ENCODE peak calls at places on chromosomes 6 and 20, in four cellular contexts. Q is IMR-90, R is H9, W is mesendoderm. Z is an unnamed sample.

GRCh38 chr20:17171750-17172149 is 55.1 kb upstream of the PCSK2 start:
- DNase-seq in R (no peak), Q (no peak), W (no peak), Z (no peak)

GRCh38 chr6:90227165-90227564 is 69.5 kb downstream of the BACH2 start:
- DNase-seq in R (no peak), Q (no peak), W (no peak), Z (no peak)

GRCh38 chr6:24935753-24936152 is at the start of gene RIPOR2:
- DNase-seq in W (peak), Q (no peak), R (peak), Z (no peak)

GRCh38 chr20:8568068-8568467 is 436.0 kb downstream of the PLCB1 start:
- DNase-seq in Q (peak), R (no peak), W (no peak), Z (no peak)

GRCh38 chr6:43798688-43799444 is 28.9 kb downstream of the VEGFA start:
- DNase-seq in W (peak), R (no peak), Q (peak), Z (peak)

GRCh38 chr6:105484238-105485161 is 81.6 kb upstream of the PREP start:
- DNase-seq in Q (peak), R (no peak), W (peak), Z (peak)

GRCh38 chr6:170439366-170440351 is 113.4 kb downstream of the PSMB1 start:
- DNase-seq in R (peak), Q (peak), W (no peak), Z (peak)

GRCh38 chr6:159693894-159694545 is 979 bp upstream of the SOD2 start:
- DNase-seq in W (peak), Q (peak), R (peak), Z (peak)

GRCh38 chr6:49506569-49507111 is 6.9 kb downstream of the GLYATL3 start:
- DNase-seq in Q (no peak), R (no peak), W (no peak), Z (no peak)

GRCh38 chr20:24672886-24673677 is 203.7 kb downstream of the SYNDIG1 start:
- DNase-seq in R (no peak), Q (peak), W (peak), Z (peak)

GRCh38 chr6:52815167-52816092 is 11.8 kb upstream of the GSTA1 start:
- DNase-seq in Q (peak), R (peak), W (peak), Z (peak)

GRCh38 chr6:117136702-117137101 is 128.7 kb upstream of the VGLL2 start:
- DNase-seq in Q (no peak), W (no peak), R (no peak), Z (no peak)

GRCh38 chr6:170227521-170227983 is 63.3 kb downstream of the DLL1 start:
- DNase-seq in W (no peak), R (no peak), Q (no peak), Z (no peak)

GRCh38 chr6:90537027-90537426 is 49.8 kb downstream of the MAP3K7 start:
- DNase-seq in W (no peak), R (no peak), Q (peak), Z (peak)

GRCh38 chr20:46994341-46994740 is 99.7 kb downstream of the EYA2 start:
- DNase-seq in R (no peak), W (no peak), Q (no peak), Z (no peak)

GRCh38 chr6:79234150-79235022 is at the start of gene HMGN3:
- DNase-seq in Q (peak), W (peak), R (peak), Z (peak)

GRCh38 chr6:905541-905940 is 212.6 kb upstream of the EXOC2 start:
- DNase-seq in Q (no peak), R (no peak), W (peak), Z (no peak)

GRCh38 chr20:44017905-44018683 is 103.4 kb downstream of the TOX2 start:
- DNase-seq in W (no peak), R (no peak), Q (peak), Z (peak)

GRCh38 chr6:166382500-166382932 is 224 bp downstream of the MPC1 start:
- DNase-seq in R (no peak), Q (no peak), W (no peak), Z (no peak)

GRCh38 chr20:52747736-52748135 is 224.4 kb upstream of the TSHZ2 start:
- DNase-seq in R (peak), W (peak), Q (no peak), Z (peak)

GRCh38 chr6:27605401-27606342 is 132.8 kb upstream of the ZNF184 start:
- DNase-seq in R (peak), Q (peak), W (peak), Z (peak)

GRCh38 chr20:17077030-17077429 is 149.8 kb upstream of the PCSK2 start:
- DNase-seq in W (no peak), Q (no peak), R (no peak), Z (no peak)

GRCh38 chr6:16441262-16441661 is 202.9 kb downstream of the GMPR start:
- DNase-seq in Q (no peak), R (no peak), W (no peak), Z (no peak)

GRCh38 chr6:34142599-34142998 is 3.3 kb downstream of the GRM4 start:
- DNase-seq in Q (no peak), W (peak), R (peak), Z (no peak)

GRCh38 chr6:114389111-114389510 is 46.3 kb upstream of the HS3ST5 start:
- DNase-seq in Q (no peak), R (no peak), W (no peak), Z (no peak)
- H3K18ac ChIP-seq in Q (no peak), R (no peak), W (no peak), Z (no peak)

GRCh38 chr20:15176929-15177328 is 839.5 kb upstream of the FLRT3 start:
- DNase-seq in Q (no peak), R (no peak), W (no peak), Z (no peak)
- H4K8ac ChIP-seq in Q (no peak), R (no peak), W (no peak), Z (no peak)

GRCh38 chr6:108168026-108168463 is 2.2 kb downstream of the NR2E1 start:
- DNase-seq in W (no peak), R (peak), Q (no peak), Z (no peak)
- H3K18ac ChIP-seq in W (peak), R (no peak), Q (no peak), Z (no peak)

DNA sequence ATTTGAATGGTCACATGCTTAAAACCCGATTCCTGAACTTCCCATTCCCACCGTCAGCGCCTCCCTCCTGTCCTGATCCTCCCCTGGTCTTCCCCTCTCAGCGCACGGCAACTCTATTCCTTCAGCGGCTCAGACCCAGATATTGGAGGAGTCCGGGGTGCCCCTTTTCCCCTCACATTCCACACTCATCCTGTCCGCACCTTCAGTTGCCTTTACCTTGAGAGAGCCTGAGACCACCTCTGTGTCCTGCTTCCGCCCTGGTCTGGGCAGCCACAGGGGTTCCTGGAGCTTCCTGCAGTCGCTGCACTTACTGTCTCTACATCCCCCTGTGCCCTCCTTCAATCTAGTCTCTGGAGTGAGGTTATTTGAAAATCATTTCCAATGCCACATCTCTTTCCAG is 193.4 kb downstream of the BCAS1 start:
- DNase-seq in W (no peak), R (no peak), Q (no peak), Z (no peak)
- H4K8ac ChIP-seq in W (no peak), R (no peak), Q (no peak), Z (no peak)

DNA sequence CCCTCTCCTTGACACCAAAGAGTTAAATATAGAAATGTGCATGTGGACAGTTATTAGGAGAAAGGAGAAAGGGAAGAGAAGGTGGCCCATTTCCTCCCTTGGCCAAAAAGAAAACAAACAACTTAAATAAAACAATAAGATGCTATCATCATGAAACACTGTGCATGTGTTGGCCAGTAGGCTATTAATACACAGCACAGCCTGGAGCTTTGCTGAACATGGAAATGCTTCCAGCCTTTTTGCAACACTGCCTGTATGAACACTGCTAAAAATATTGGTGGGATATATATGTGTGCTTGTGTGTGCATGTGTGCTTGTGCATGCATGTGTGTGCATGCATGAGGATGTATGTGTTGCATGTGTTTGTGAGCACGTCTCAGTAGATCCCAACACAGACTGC is 100.4 kb downstream of the LY86 start:
- DNase-seq in W (no peak), R (no peak), Q (no peak), Z (peak)
- H3K18ac ChIP-seq in W (no peak), R (no peak), Q (no peak), Z (no peak)

GRCh38 chr6:10414766-10415592 is at the start of gene TFAP2A:
- DNase-seq in R (peak), W (peak), Q (peak), Z (peak)

GRCh38 chr6:10413850-10414765 is 766 bp downstream of the TFAP2A start:
- DNase-seq in W (peak), R (peak), Q (no peak), Z (no peak)

GRCh38 chr6:10416516-10416862 is 1.6 kb upstream of the TFAP2A start:
- DNase-seq in R (no peak), W (no peak), Q (no peak), Z (no peak)

GRCh38 chr6:10416863-10417641 is 2.2 kb upstream of the TFAP2A start:
- DNase-seq in R (peak), Q (no peak), W (peak), Z (no peak)

DNA sequence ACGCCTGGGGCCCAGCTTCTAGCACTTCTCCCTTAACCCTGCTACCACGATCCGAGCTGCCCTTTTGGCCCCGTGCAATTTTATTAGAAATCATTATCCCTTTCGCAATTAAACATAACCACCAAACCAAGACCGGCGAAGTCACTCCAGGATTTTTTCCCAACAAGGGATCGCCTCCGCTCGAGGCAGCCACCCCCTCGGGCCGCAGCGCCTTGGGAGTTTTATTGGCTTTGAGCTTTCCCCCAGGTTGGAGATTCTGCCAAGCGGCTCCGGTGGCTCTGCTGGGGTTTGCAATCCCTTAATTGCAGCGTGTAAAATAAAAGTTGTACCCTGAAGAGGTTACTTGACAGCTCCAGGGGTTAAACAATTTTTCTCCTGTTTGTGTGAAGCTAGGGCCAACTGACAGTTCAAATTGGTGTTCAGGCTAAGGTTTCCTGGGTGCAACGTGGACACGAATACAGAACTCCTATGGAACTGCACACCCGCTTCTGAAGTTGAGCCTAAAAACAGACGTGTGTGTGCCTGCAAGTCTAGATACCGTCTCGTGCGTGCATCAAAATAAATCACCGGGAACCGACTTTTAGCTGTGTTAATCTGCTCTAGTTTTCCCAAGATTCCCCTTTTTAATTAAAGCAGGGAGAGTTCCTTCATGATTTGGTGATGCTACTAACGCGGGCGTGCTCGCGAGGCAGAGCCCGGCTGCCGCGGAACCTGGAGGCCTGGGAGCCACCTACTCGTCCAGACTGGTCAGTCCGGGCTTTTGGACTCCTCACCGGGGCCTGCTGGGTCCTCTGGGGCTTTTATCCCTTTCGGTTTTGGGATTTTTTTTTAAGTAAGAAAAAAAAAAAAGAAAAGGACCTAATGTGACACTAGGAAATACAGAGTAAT is 963 bp upstream of the TFAP2A start:
- DNase-seq in R (no peak), W (no peak), Q (no peak), Z (no peak)
- H4K8ac ChIP-seq in R (no peak), W (no peak), Q (no peak), Z (no peak)

DNA sequence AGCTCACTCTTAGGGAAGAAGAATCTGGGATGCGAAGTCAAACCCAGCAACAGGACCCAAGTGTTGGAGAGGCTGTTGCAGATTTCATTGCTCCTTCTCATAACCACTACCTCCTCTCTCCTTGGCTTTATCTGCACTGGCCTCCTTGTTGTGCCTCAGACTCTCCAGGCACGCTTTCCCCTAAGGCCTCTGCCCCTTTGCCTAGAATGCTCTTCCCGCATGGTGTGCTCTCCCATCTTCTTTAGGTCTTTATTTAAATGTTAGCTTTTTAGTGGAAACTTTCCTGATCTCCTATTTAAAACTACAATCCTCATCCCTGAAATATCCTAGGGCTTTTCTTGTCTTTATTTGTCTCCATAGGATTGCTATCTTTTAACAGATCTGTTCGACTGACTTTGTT is 94.9 kb upstream of the TMEM30A start:
- DNase-seq in W (no peak), R (no peak), Q (no peak), Z (no peak)
- H3K18ac ChIP-seq in W (no peak), R (no peak), Q (no peak), Z (no peak)

DNA sequence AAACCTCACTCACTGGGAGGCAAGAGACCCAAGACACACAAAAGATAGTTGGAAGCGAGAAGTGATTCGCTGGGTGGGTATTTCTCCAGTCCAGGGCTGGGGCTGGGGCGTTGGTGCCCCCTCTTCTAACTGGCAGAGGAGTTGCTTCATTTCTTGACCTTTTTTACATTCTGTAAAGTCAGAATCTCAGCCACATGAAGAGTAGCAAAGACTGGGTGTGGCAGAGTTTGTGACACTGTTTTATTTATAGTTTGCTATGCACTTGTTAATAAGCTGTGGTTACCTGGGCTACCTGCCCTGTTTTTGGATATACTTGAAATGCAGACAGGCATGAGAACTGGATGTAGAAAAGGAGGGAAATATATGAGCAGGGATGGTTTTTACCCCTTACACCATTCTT is 42.3 kb downstream of the IL20RA start:
- DNase-seq in W (no peak), Q (no peak), R (no peak), Z (no peak)
- H4K8ac ChIP-seq in W (no peak), Q (no peak), R (no peak), Z (no peak)

Z was measured in mesenchymal stem cell.